ENCODE peak calls at places on chromosomes 1 and 21, in six cellular contexts. O, J, E, U, M and S are unnamed samples. For H3K4me1, the result is how much of the 10 kb centered on the place peaks cover.

GRCh38 chr1:201493757-201494617 is 12.9 kb downstream of the CSRP1 start:
- DNase-seq in O (no peak), U (peak), E (peak), M (no peak), J (peak), S (no peak)

GRCh38 chr1:94039514-94039870 is 81.5 kb downstream of the ABCA4 start:
- DNase-seq in O (peak), E (peak), M (peak), J (peak), U (peak), S (peak)

GRCh38 chr21:25176637-25177412 is 430.5 kb downstream of the MRPL39 start:
- DNase-seq in J (no peak), M (no peak), E (no peak), O (no peak), U (no peak), S (no peak)

GRCh38 chr1:112866151-112866550 is 89.8 kb downstream of the SLC16A1 start:
- DNase-seq in E (peak), J (peak), M (peak), O (no peak), U (no peak), S (peak)

GRCh38 chr1:154652893-154653292 is 44.9 kb upstream of the ADAR start:
- DNase-seq in U (no peak), E (no peak), O (no peak), J (no peak), M (no peak), S (no peak)

GRCh38 chr1:87428883-87429282 is 100.2 kb downstream of the LMO4 start:
- DNase-seq in O (no peak), J (no peak), M (no peak), E (no peak), U (no peak), S (no peak)

GRCh38 chr1:206809504-206810084 is 37.3 kb upstream of the IL10 start:
- DNase-seq in E (no peak), U (peak), M (peak), J (peak), O (no peak), S (peak)

GRCh38 chr1:47890779-47891178 is 106.4 kb downstream of the TRABD2B start:
- DNase-seq in E (no peak), U (no peak), J (no peak), M (no peak), O (no peak), S (no peak)

GRCh38 chr1:39915499-39916129 is 13.9 kb upstream of the MYCL start:
- DNase-seq in O (no peak), J (no peak), U (no peak), M (no peak), E (no peak), S (no peak)

GRCh38 chr1:65247419-65248359 is 61.7 kb upstream of the DNAJC6 start:
- DNase-seq in U (peak), J (peak), O (no peak), E (peak), M (no peak), S (peak)

GRCh38 chr1:25817840-25818501 is 1.8 kb upstream of the MTFR1L start:
- DNase-seq in O (no peak), M (no peak), U (peak), J (no peak), E (no peak), S (no peak)

GRCh38 chr1:204483791-204484190 is 10.8 kb downstream of the PIK3C2B start:
- DNase-seq in O (no peak), M (no peak), J (no peak), E (no peak), U (no peak), S (no peak)

GRCh38 chr21:23401278-23401677 is 2206.0 kb downstream of the MRPL39 start:
- DNase-seq in O (no peak), J (peak), E (no peak), U (no peak), M (no peak), S (no peak)

GRCh38 chr1:248740876-248741275 is 14.7 kb downstream of the LYPD8 start:
- DNase-seq in M (no peak), E (no peak), O (no peak), J (no peak), U (no peak), S (no peak)

GRCh38 chr1:203461717-203462116 is 13.9 kb upstream of the PRELP start:
- DNase-seq in O (no peak), U (no peak), J (no peak), M (no peak), E (no peak), S (no peak)
- H3K4me1 ChIP-seq in O (under half), U (under half), J (under half), M (under half), E (under half), S (under half)

DNA sequence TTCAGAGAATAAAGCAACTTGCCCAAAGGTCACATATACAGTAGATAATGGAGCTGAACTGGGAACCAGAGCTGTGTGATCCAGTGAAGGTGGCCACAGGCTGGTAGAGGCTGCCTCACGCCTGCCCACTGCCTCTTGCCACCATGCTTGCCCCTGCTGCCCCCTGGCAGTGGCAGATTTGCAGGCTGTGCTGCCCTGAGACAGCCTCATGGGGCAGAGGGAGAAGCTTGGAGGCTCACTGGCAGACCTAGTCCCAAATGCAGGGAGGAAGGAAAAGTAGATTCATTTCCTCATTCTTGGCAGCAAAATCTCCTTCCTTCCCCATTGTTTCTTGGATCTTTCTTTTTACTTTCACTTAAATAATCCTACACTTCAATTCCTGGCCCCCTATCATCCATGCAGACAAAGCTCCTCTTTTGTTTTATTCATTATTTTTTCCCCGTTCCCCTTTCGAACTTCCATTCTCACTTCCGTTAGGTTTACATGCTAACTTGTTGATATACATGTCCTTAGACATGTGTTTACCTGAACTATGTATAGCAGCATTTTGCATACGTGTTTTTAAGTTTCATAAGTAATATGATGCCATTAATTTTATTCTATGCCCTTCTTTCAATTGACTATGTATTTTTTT is 66.9 kb upstream of the LYST start:
- DNase-seq in O (no peak), M (peak), J (no peak), E (no peak), U (no peak), S (no peak)
- H3K4me3 ChIP-seq in O (no peak), M (no peak), J (no peak), E (no peak), U (no peak), S (no peak)

DNA sequence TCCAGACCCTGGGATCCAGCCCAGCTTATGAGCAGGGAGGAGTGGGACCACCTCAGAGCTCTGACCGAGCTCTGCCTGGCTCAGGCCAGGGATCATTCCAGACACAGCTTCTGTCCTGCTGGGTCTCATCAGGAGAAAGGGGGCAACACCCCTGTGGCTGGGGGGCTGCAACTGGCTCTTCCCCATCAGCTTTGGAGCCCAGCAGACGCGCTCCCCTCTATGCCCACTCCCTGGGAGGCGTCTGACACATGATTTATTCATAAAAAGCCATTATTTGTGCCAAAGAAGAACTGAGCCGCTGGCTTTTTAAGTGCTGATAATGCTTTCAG is 24.9 kb downstream of the FOXO6 start:
- DNase-seq in O (no peak), U (no peak), M (no peak), J (no peak), E (no peak), S (no peak)
- H3K4me1 ChIP-seq in O (under half), U (under half), M (under half), J (under half), E (under half), S (under half)

GRCh38 chr1:243256590-243256989 is 749 bp downstream of the SDCCAG8 start:
- DNase-seq in E (no peak), M (no peak), J (no peak), O (no peak), U (no peak), S (no peak)
- H3K4me3 ChIP-seq in E (peak), M (peak), J (peak), O (peak), U (peak), S (peak)

GRCh38 chr1:153635872-153636271 is 2.0 kb downstream of the CHTOP start:
- DNase-seq in U (no peak), O (no peak), J (no peak), M (no peak), E (no peak), S (no peak)
- H3K4me1 ChIP-seq in U (under half), O (half or more), J (under half), M (under half), E (under half), S (under half)